ENCODE peak calls at places on chromosomes 12 and 14, in nine cellular contexts. O is RWPE2; F is CD8-positive, alpha-beta T cell; E is CD4-positive, alpha-beta T cell; Z is effector memory CD8-positive, alpha-beta T cell; W is Right ventricle myocardium superior; T is body of pancreas; B is natural killer cell; H is right cardiac atrium. D is an unnamed sample.

GRCh38 chr12:123269395-123269892 is 2.2 kb downstream of the CDK2AP1 start:
- ATAC-seq in O (no peak), F (peak; percentile 15), E (peak; percentile 16), Z (no peak), W (peak; percentile 56), T (peak; percentile 47), B (peak; percentile 28), H (peak; percentile 80), D (peak; percentile 37)

GRCh38 chr12:39846971-39847661 is 227.5 kb upstream of the ABCD2 start:
- ATAC-seq in O (no peak), F (no peak), E (no peak), Z (no peak), W (no peak), T (no peak), B (no peak), H (no peak), D (no peak)

GRCh38 chr14:100019156-100019882 is 45.9 kb upstream of the EVL start:
- ATAC-seq in O (peak; percentile 44), F (no peak), E (no peak), Z (no peak), W (peak; percentile 65), T (no peak), B (no peak), H (peak; percentile 53), D (peak; percentile 59)

GRCh38 chr12:122086641-122087285 is 8.2 kb downstream of the MLXIP start:
- ATAC-seq in O (no peak), F (no peak), E (no peak), Z (no peak), W (peak; percentile 50), T (no peak), B (no peak), H (peak; percentile 43), D (no peak)

GRCh38 chr12:128971802-128972201 is 118.5 kb downstream of the GLT1D1 start:
- ATAC-seq in O (no peak), F (no peak), E (no peak), Z (no peak), W (no peak), T (no peak), B (no peak), H (no peak), D (no peak)

GRCh38 chr14:95695913-95696312 is 9.7 kb downstream of the TCL1B start:
- ATAC-seq in O (no peak), F (no peak), E (no peak), Z (no peak), W (no peak), T (no peak), B (no peak), H (no peak), D (no peak)

GRCh38 chr12:75589801-75590200 is 78.4 kb upstream of the KRR1 start:
- ATAC-seq in O (no peak), F (no peak), E (no peak), Z (no peak), W (no peak), T (no peak), B (no peak), H (no peak), D (no peak)

GRCh38 chr12:93390565-93391297 is 13.0 kb downstream of the NUDT4 start:
- ATAC-seq in O (no peak), F (no peak), E (no peak), Z (no peak), W (peak; percentile 54), T (no peak), B (no peak), H (peak; percentile 39), D (no peak)

GRCh38 chr14:76998777-76999366 is 29.6 kb downstream of the IRF2BPL start:
- ATAC-seq in O (no peak), F (no peak), E (no peak), Z (no peak), W (no peak), T (no peak), B (no peak), H (no peak), D (no peak)

GRCh38 chr12:124632510-124632909 is 65.1 kb upstream of the NCOR2 start:
- ATAC-seq in O (no peak), F (no peak), E (no peak), Z (no peak), W (no peak), T (no peak), B (no peak), H (peak; percentile 18), D (no peak)

GRCh38 chr12:111942557-111942956 is 70.4 kb downstream of the TMEM116 start:
- ATAC-seq in O (peak; percentile 66), F (no peak), E (no peak), Z (no peak), W (no peak), T (no peak), B (no peak), H (no peak), D (no peak)

GRCh38 chr12:33795536-33795935 is 226.8 kb upstream of the ALG10 start:
- ATAC-seq in O (peak; percentile 65), F (no peak), E (no peak), Z (no peak), W (no peak), T (no peak), B (no peak), H (no peak), D (no peak)

GRCh38 chr12:131438874-131439273 is 272.0 kb upstream of the SFSWAP start:
- ATAC-seq in O (no peak), F (no peak), E (no peak), Z (no peak), W (no peak), T (no peak), B (no peak), H (no peak), D (no peak)

GRCh38 chr12:97322388-97322787 is 140.2 kb upstream of the RMST start:
- ATAC-seq in O (no peak), F (no peak), E (no peak), Z (no peak), W (no peak), T (no peak), B (no peak), H (no peak), D (no peak)

GRCh38 chr12:123854918-123855317 is 92.8 kb downstream of the DNAH10 start:
- ATAC-seq in O (no peak), F (no peak), E (no peak), Z (no peak), W (no peak), T (no peak), B (no peak), H (no peak), D (no peak)

GRCh38 chr12:68612245-68612644 is 1.5 kb downstream of the RAP1B start:
- ATAC-seq in O (no peak), F (no peak), E (no peak), Z (no peak), W (no peak), T (no peak), B (no peak), H (peak; percentile 41), D (no peak)

GRCh38 chr14:75371297-75371696 is 56.5 kb upstream of the JDP2 start:
- ATAC-seq in O (no peak), F (no peak), E (no peak), Z (no peak), W (no peak), T (no peak), B (no peak), H (no peak), D (no peak)

GRCh38 chr14:77299776-77300175 is 20.9 kb downstream of the POMT2 start:
- ATAC-seq in O (no peak), F (no peak), E (no peak), Z (no peak), W (peak; percentile 20), T (no peak), B (no peak), H (peak; percentile 80), D (no peak)

GRCh38 chr12:99977550-99977949 is 7.2 kb downstream of the ANKS1B start:
- ATAC-seq in O (no peak), F (no peak), E (no peak), Z (no peak), W (no peak), T (no peak), B (no peak), H (no peak), D (peak; percentile 28)

GRCh38 chr14:105154476-105154871 is 14.1 kb downstream of the JAG2 start:
- ATAC-seq in O (no peak), F (no peak), E (no peak), Z (no peak), W (no peak), T (no peak), B (no peak), H (peak; percentile 3), D (no peak)

GRCh38 chr12:2877959-2878732 is 1.1 kb downstream of the RHNO1 start:
- ATAC-seq in O (no peak), F (no peak), E (no peak), Z (no peak), W (peak; percentile 15), T (no peak), B (no peak), H (no peak), D (no peak)

GRCh38 chr12:32489070-32489469 is 89.7 kb downstream of the FGD4 start:
- ATAC-seq in O (no peak), F (no peak), E (no peak), Z (no peak), W (no peak), T (no peak), B (no peak), H (no peak), D (no peak)

GRCh38 chr12:81274619-81275018 is 196.7 kb downstream of the ACSS3 start:
- ATAC-seq in O (no peak), F (no peak), E (no peak), Z (no peak), W (no peak), T (no peak), B (no peak), H (peak; percentile 61), D (no peak)

GRCh38 chr14:63563370-63564026 is 20.3 kb upstream of the PPP2R5E start:
- ATAC-seq in O (peak; percentile 91), F (no peak), E (no peak), Z (no peak), W (no peak), T (no peak), B (no peak), H (peak; percentile 45), D (no peak)

GRCh38 chr12:109855377-109855776 is 22.2 kb upstream of the TRPV4 start:
- ATAC-seq in O (no peak), F (no peak), E (no peak), Z (no peak), W (no peak), T (no peak), B (no peak), H (peak; percentile 13), D (no peak)

GRCh38 chr12:132084681-132085635 is 59.2 kb downstream of the DDX51 start:
- ATAC-seq in O (peak; percentile 39), F (peak; percentile 14), E (no peak), Z (peak; percentile 28), W (peak; percentile 73), T (peak; percentile 43), B (peak; percentile 23), H (peak; percentile 81), D (peak; percentile 63)

GRCh38 chr12:56751712-56752598 is at the start of gene PRIM1:
- ATAC-seq in O (peak; percentile 89), F (peak; percentile 81), E (peak; percentile 80), Z (peak; percentile 85), W (peak; percentile 99), T (peak; percentile 93), B (peak; percentile 94), H (peak; percentile 98), D (peak; percentile 96)

GRCh38 chr14:65502676-65503124 is 90.2 kb downstream of the FUT8 start:
- ATAC-seq in O (peak; percentile 90), F (no peak), E (no peak), Z (no peak), W (no peak), T (no peak), B (no peak), H (no peak), D (no peak)

GRCh38 chr14:76490735-76491134 is 114.8 kb downstream of the ESRRB start:
- ATAC-seq in O (no peak), F (no peak), E (no peak), Z (no peak), W (no peak), T (no peak), B (no peak), H (no peak), D (no peak)